ENCODE peak calls at places on chromosome 17, in five cellular contexts. G is pulmonary artery endothelial cell, W is NCI-H460, Q is NCI-H446, Z is tibial artery. E is an unnamed sample.

GRCh38 chr17:15289285-15290185 is 24.4 kb upstream of the PMP22 start:
- DNase-seq in Z (no peak), Q (no peak), G (no peak), W (peak), E (no peak)

GRCh38 chr17:78000351-78000750 is 41.8 kb downstream of the TNRC6C start:
- DNase-seq in Z (no peak), Q (no peak), W (no peak), G (peak), E (no peak)

GRCh38 chr17:65750678-65751077 is 189.2 kb upstream of the AXIN2 start:
- DNase-seq in Q (peak), W (peak), Z (no peak), G (peak), E (no peak)

GRCh38 chr17:67200727-67201301 is 44.2 kb downstream of the HELZ start:
- DNase-seq in Z (no peak), G (no peak), W (peak), Q (no peak), E (no peak)

GRCh38 chr17:80222376-80223141 is 2.3 kb downstream of the SLC26A11 start:
- DNase-seq in W (no peak), G (no peak), Z (no peak), Q (no peak), E (no peak)

GRCh38 chr17:19415806-19416775 is 5.1 kb downstream of the RNF112 start:
- DNase-seq in W (no peak), G (no peak), Q (no peak), Z (no peak), E (no peak)

GRCh38 chr17:72136692-72137550 is 16.1 kb downstream of the SOX9 start:
- DNase-seq in W (no peak), Z (no peak), G (no peak), Q (peak), E (no peak)

GRCh38 chr17:80891096-80892018 is 100.3 kb upstream of the CHMP6 start:
- DNase-seq in Z (peak), Q (no peak), W (peak), G (peak), E (peak)

GRCh38 chr17:40314557-40314953 is 5.6 kb downstream of the RARA start:
- DNase-seq in Z (peak), G (peak), W (peak), Q (peak), E (peak)

GRCh38 chr17:74832421-74832820 is 27.3 kb downstream of the GRIN2C start:
- DNase-seq in Z (no peak), W (no peak), G (no peak), Q (no peak), E (peak)

GRCh38 chr17:31274252-31274651 is 22.8 kb downstream of the OMG start:
- DNase-seq in Q (no peak), W (no peak), G (peak), Z (no peak), E (no peak)

GRCh38 chr17:7045492-7046126 is 1.7 kb upstream of the SLC16A11 start:
- DNase-seq in W (peak), Q (peak), G (no peak), Z (no peak), E (no peak)

GRCh38 chr17:39175695-39176093 is 9.7 kb upstream of the ARL5C start:
- DNase-seq in G (no peak), Q (no peak), Z (no peak), W (no peak), E (no peak)

GRCh38 chr17:48997103-48997826 is at the start of gene IGF2BP1:
- DNase-seq in G (no peak), W (no peak), Q (no peak), Z (no peak), E (no peak)

GRCh38 chr17:76676629-76677028 is 33.1 kb upstream of the ST6GALNAC1 start:
- DNase-seq in Q (no peak), W (no peak), Z (no peak), G (no peak), E (no peak)

GRCh38 chr17:48611681-48612455 is 1.1 kb upstream of the HOXB7 start:
- DNase-seq in W (no peak), Z (no peak), G (no peak), Q (no peak), E (no peak)

GRCh38 chr17:62653002-62653830 is 25.7 kb downstream of the MRC2 start:
- DNase-seq in Q (no peak), G (no peak), W (peak), Z (peak), E (peak)

GRCh38 chr17:20120835-20121234 is 111.7 kb downstream of the SPECC1 start:
- DNase-seq in W (no peak), Z (no peak), G (no peak), Q (peak), E (no peak)

GRCh38 chr17:83200231-83200699 is 120.9 kb downstream of the METRNL start:
- DNase-seq in Q (no peak), Z (peak), G (no peak), W (peak), E (peak)

GRCh38 chr17:75535871-75536270 is 10.4 kb downstream of the LLGL2 start:
- DNase-seq in W (no peak), Z (no peak), G (no peak), Q (no peak), E (no peak)

E was measured in spleen.